ENCODE peak calls at places on chromosomes 3 and 15, in four cellular contexts. X is stomach, T is cardiac fibroblast, L is sigmoid colon. R is an unnamed sample.

GRCh38 chr3:27312044-27312668 is 57.0 kb downstream of the NEK10 start:
- DNase-seq in X (no peak), T (peak), L (no peak), R (no peak)

GRCh38 chr15:98160236-98160635 is 199.7 kb downstream of the ARRDC4 start:
- DNase-seq in X (no peak), L (no peak), T (no peak), R (no peak)

GRCh38 chr15:42163947-42164550 is 7.6 kb upstream of the PLA2G4F start:
- DNase-seq in L (no peak), X (no peak), T (no peak), R (no peak)

GRCh38 chr3:87069021-87069420 is 78.1 kb upstream of the VGLL3 start:
- DNase-seq in L (no peak), T (no peak), X (no peak), R (no peak)

GRCh38 chr3:73448761-73449290 is 175.9 kb downstream of the PDZRN3 start:
- DNase-seq in X (no peak), L (no peak), T (no peak), R (no peak)

GRCh38 chr3:78091478-78092119 is 1051.7 kb downstream of the ROBO2 start:
- DNase-seq in T (peak), L (no peak), X (no peak), R (no peak)

GRCh38 chr15:50066202-50066601 is 52.8 kb downstream of the ATP8B4 start:
- DNase-seq in X (no peak), T (peak), L (no peak), R (no peak)

GRCh38 chr15:38564557-38565286 is at the start of gene RASGRP1:
- DNase-seq in T (peak), L (peak), X (peak), R (peak)

GRCh38 chr3:160641675-160642330 is 35.2 kb upstream of the ARL14 start:
- DNase-seq in X (no peak), T (peak), L (no peak), R (no peak)

GRCh38 chr3:56468184-56469106 is at the start of gene ERC2:
- DNase-seq in L (no peak), X (peak), T (peak), R (peak)

GRCh38 chr3:75294124-75294523 is 370.0 kb upstream of the FRG2C start:
- DNase-seq in T (peak), X (peak), L (peak), R (peak)

GRCh38 chr3:155737844-155738460 is 6.9 kb downstream of the PLCH1 start:
- DNase-seq in L (no peak), T (no peak), X (peak), R (no peak)

GRCh38 chr15:32688151-32688639 is 29.6 kb upstream of the GREM1 start:
- DNase-seq in X (peak), T (peak), L (no peak), R (peak)

GRCh38 chr3:48428863-48429415 is 947 bp downstream of the PLXNB1 start:
- DNase-seq in X (peak), L (peak), T (peak), R (peak)

GRCh38 chr15:52112203-52112750 is 298 bp downstream of the BCL2L10 start:
- DNase-seq in T (no peak), X (peak), L (no peak), R (peak)

GRCh38 chr3:138125548-138126221 is 6.5 kb downstream of the A4GNT start:
- DNase-seq in L (no peak), X (no peak), T (peak), R (no peak)

GRCh38 chr3:32278714-32279113 is 40.2 kb downstream of the CMTM8 start:
- DNase-seq in T (peak), L (no peak), X (no peak), R (no peak)

GRCh38 chr3:125374501-125374995 is 577 bp downstream of the ZNF148 start:
- DNase-seq in X (peak), L (no peak), T (peak), R (peak)

GRCh38 chr3:162195147-162195546 is 698.5 kb downstream of the OTOL1 start:
- DNase-seq in L (no peak), T (no peak), X (no peak), R (no peak)

GRCh38 chr15:59904450-59904979 is 99.6 kb upstream of the FOXB1 start:
- DNase-seq in L (no peak), T (no peak), X (no peak), R (no peak)

GRCh38 chr3:149438981-149439380 is 35.5 kb upstream of the TM4SF4 start:
- DNase-seq in L (no peak), X (no peak), T (no peak), R (no peak)

GRCh38 chr3:37779289-37780152 is 82.2 kb upstream of the CTDSPL start:
- DNase-seq in L (no peak), T (peak), X (no peak), R (no peak)

GRCh38 chr3:159994182-159994581 is 5.5 kb downstream of the IL12A start:
- DNase-seq in L (no peak), T (no peak), X (no peak), R (no peak)

GRCh38 chr15:95669146-95669922 is 661.2 kb upstream of the NR2F2 start:
- DNase-seq in T (peak), X (no peak), L (no peak), R (no peak)

GRCh38 chr3:138349926-138350665 is 1.7 kb downstream of the MRAS start:
- DNase-seq in T (peak), L (no peak), X (no peak), R (peak)

GRCh38 chr3:102235679-102236078 is 199.1 kb upstream of the ZPLD1 start:
- DNase-seq in X (no peak), T (no peak), L (no peak), R (no peak)

GRCh38 chr3:154775821-154776548 is 304.1 kb upstream of the MME start:
- DNase-seq in X (no peak), L (no peak), T (no peak), R (no peak)

GRCh38 chr15:98751767-98752166 is 103.4 kb downstream of the IGF1R start:
- DNase-seq in L (no peak), T (no peak), X (no peak), R (no peak)

GRCh38 chr15:47296911-47297310 is 420.4 kb upstream of the SEMA6D start:
- DNase-seq in X (no peak), L (no peak), T (no peak), R (no peak)

GRCh38 chr3:40109641-40110490 is 199.6 kb upstream of the EIF1B start:
- DNase-seq in X (no peak), T (peak), L (no peak), R (no peak)

GRCh38 chr15:63156086-63156707 is 1.1 kb downstream of the RPS27L start:
- DNase-seq in X (no peak), T (no peak), L (no peak), R (no peak)
- TF ChIP-seq CTCF in X (no peak), T (no peak), L (no peak), R (no peak)

DNA sequence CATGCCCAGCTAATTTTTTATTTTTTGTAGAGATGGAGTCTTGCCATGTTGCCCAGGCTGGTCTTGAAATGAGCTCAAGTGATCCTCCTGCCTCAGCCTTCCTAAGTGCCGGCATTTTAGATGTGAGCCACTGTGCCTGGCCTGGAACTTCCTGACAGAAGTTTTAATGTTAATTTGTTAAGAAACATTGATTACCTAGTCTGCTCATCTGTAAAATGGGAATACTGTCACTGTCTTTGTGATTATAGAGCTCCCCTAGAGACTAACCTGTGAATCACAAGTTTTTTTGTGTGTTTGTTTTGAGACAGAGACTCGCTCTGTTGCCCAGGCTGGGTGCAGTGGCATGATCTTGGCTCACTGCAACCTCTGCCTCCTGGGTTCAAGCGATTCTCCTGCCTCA is 4.3 kb upstream of the EIF3J start:
- DNase-seq in X (no peak), T (no peak), L (no peak), R (no peak)
- TF ChIP-seq CTCF in X (no peak), T (peak), L (no peak), R (no peak)

DNA sequence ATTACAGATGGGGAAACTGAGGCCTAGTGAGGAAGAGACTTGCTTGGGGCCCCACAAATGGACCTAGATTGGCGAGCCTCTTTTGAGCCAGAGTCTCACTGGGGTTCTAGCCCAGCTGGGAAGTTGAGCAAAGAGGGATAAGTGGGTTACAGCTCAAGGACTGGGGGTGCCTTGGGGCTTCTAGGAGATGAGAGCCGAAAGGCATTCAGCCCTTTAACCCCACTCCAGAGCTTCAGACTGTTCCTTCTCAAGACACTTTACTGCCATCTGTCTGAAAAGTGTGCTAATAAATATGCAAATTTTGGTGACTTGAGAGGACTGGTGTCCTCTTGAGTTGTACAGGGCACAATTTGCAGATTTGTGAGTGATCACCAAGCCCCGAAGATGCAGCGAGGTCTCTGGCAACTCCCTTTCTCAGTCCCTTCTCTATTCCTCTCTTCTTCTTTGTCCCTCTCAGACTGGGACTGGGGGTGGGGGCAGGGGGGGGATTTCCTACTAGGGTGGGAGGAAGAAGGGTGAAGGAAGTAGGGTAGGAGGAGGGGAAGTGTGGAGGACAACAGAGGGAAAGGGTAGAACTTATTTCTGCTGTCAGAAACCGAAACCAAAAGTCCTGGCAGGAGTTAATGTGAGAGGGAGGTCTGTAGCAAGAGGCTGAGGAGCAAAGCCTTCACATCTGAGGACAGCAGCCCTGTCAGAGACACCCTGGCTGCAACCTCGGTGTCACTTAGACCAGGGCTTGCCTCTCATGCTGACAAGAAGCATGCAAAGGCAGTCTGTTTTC is 16.2 kb upstream of the ANKDD1A start:
- DNase-seq in T (peak), L (no peak), X (peak), R (no peak)
- TF ChIP-seq CTCF in T (no peak), L (no peak), X (no peak), R (no peak)

GRCh38 chr3:136311256-136311655 is 61.1 kb downstream of the PCCB start:
- DNase-seq in T (no peak), L (no peak), X (no peak), R (no peak)

GRCh38 chr3:136305879-136306278 is 55.7 kb downstream of the PCCB start:
- DNase-seq in T (no peak), X (no peak), L (no peak), R (no peak)
- TF ChIP-seq CTCF in T (peak), X (no peak), L (no peak), R (peak)

DNA sequence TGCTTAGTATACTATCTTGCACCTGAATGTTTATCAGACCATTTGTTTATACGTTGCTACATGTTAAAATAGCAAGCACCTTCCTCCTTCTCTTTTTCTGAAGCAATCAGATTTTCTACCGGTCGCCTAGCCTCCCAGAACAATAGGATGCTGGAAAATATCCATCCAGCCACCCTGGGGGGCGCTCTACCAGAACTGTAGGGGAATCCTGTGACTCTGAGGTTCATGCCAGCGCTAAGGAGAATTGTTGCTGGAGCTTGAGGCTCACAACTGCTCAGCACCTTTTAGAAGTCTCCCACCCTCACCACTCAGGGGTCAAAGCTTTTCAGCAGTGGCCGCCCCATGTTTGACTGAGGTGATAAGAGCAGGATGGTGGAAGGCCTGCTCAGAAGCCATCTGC is 27.5 kb downstream of the SQOR start:
- DNase-seq in X (no peak), T (no peak), L (no peak), R (no peak)
- TF ChIP-seq CTCF in X (no peak), T (no peak), L (no peak), R (no peak)

GRCh38 chr3:57910988-57911387 is 97.2 kb upstream of the FLNB start:
- DNase-seq in T (no peak), L (no peak), X (no peak), R (no peak)
- TF ChIP-seq CTCF in T (peak), L (no peak), X (no peak), R (peak)

GRCh38 chr3:72418149-72418686 is 430.0 kb downstream of the SHQ1 start:
- DNase-seq in T (no peak), X (no peak), L (no peak), R (no peak)

GRCh38 chr3:72421786-72422185 is 426.5 kb downstream of the SHQ1 start:
- DNase-seq in T (no peak), L (no peak), X (no peak), R (no peak)

GRCh38 chr3:72414481-72415016 is 433.7 kb downstream of the SHQ1 start:
- DNase-seq in L (no peak), X (no peak), T (no peak), R (no peak)

GRCh38 chr3:72423643-72424042 is 424.6 kb downstream of the SHQ1 start:
- DNase-seq in L (no peak), X (no peak), T (no peak), R (no peak)

GRCh38 chr3:72418856-72419255 is 429.4 kb downstream of the SHQ1 start:
- DNase-seq in L (no peak), X (no peak), T (no peak), R (no peak)
- TF ChIP-seq CTCF in L (no peak), X (no peak), T (no peak), R (no peak)

DNA sequence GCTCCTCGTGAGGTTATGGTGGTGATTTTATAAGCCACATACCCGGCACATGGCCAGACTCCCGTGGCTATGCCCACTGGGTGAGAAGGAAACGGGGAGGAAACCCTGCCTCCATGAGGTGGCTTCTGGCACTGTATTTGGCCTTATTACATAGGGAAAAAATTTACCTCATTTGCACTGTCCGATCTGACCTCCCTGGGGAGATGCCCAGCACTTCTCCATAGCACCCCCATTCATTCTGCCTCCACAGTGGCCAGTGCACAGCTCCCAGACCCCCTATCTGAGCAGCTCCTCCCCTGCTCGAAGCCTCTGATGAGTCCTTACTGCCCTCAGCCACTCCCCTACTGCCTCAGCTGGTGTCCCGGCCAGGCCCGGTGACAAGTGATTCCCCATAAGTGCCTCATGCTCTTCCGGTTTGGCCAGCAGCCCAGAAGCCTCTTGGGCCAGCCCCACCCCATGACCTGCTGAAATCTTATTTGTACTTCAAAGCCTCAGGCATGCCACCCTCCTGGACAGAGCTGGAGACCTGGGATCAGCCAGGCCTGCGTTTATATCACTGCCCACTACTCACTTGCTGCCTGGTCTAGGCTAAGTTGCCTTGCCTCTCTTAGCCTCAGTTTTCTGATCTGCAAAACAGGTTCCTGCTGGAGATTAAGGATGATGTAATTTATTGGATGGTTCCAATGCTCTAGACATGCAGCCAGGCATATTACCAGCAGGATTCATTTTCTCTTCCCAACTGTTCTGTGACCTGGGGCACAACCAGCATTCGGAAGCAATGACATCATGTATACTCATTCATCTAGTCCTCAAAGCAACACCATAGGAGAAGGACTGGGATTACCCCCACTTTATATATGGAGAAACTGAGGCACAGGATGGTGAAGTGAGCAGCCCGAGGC is 30.6 kb upstream of the SLC6A6 start:
- DNase-seq in X (peak), L (peak), T (peak), R (peak)
- TF ChIP-seq CTCF in X (no peak), L (no peak), T (no peak), R (no peak)

DNA sequence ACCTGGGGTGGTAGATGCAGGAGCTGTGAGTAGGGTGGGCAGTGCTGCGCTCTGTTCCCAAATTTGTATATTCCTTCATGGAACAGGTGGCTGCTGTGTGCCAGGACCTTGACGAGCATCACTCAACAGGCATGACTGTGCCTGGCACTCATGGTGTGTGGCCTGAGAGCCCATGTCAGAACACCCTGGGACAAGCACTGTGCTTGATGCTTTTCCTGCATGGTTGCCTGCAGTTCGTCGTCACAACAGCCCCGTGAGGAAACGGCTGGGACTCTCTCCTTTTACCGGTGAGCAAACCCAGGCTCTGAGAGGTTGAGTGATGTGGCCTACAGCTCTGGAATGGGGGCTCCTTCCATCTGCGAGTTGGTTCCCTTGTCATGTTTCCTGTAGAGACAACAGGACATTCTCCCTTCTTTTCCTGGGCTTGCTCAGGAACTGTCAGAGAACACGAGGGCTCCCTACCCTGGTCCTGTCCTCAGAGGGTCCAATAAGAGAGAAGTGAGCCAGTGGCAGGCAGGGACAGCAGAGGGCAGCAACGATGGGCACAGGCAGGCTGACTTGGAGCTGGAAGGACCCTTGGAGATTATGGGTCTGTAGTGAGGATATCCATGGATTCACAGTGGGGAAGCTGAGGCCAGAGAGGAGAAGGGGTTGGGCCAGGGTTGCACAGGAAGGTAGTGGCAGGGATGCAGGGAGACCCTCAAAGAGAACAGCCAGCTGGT is 37.4 kb downstream of the PRKCD start:
- DNase-seq in X (no peak), T (no peak), L (no peak), R (no peak)
- TF ChIP-seq CTCF in X (no peak), T (peak), L (no peak), R (no peak)

R was measured in upper lobe of right lung.